ENCODE peak calls at places on chromosome X, in five cellular contexts. I, M, V, H and K are unnamed samples.
A peak's percentile ranks its signal among the peaks of the same experiment; 100 is the strongest.

GRCh38 chrX:126580877-126581276 is 28.3 kb upstream of the DCAF12L1 start:
- DNase-seq in I (peak; percentile 12), M (no peak), V (no peak), H (no peak), K (no peak)

GRCh38 chrX:133544105-133544504 is 128.8 kb upstream of the GPC4 start:
- DNase-seq in I (no peak), M (peak; percentile 65), V (no peak), H (no peak), K (no peak)

GRCh38 chrX:11837437-11837836 is 79.4 kb downstream of the MSL3 start:
- DNase-seq in I (no peak), M (no peak), V (no peak), H (no peak), K (no peak)

GRCh38 chrX:133151320-133151719 is 54.4 kb upstream of the USP26 start:
- DNase-seq in I (no peak), M (peak; percentile 8), V (no peak), H (no peak), K (no peak)

GRCh38 chrX:331772-332495 is 13.3 kb upstream of the GTPBP6 start:
- DNase-seq in I (no peak), M (no peak), V (no peak), H (no peak), K (no peak)

GRCh38 chrX:86014421-86014820 is 32.9 kb downstream of the CHM start:
- DNase-seq in I (no peak), M (no peak), V (no peak), H (no peak), K (no peak)

GRCh38 chrX:107675823-107676555 is 47.7 kb downstream of the PRPS1 start:
- DNase-seq in I (no peak), M (no peak), V (no peak), H (no peak), K (no peak)

GRCh38 chrX:65677954-65678469 is 10.6 kb downstream of the MSN start:
- DNase-seq in I (no peak), M (no peak), V (no peak), H (no peak), K (no peak)

GRCh38 chrX:11532291-11533075 is 133.2 kb downstream of the ARHGAP6 start:
- DNase-seq in I (no peak), M (no peak), V (no peak), H (no peak), K (no peak)

GRCh38 chrX:53831662-53832635 is 145.4 kb upstream of the HUWE1 start:
- DNase-seq in I (peak; percentile 45), M (peak; percentile 20), V (peak; percentile 48), H (peak; percentile 40), K (peak; percentile 5)

GRCh38 chrX:3066555-3066954 is 25.3 kb downstream of the ARSF start:
- DNase-seq in I (peak; percentile 38), M (no peak), V (no peak), H (no peak), K (no peak)

GRCh38 chrX:22430701-22431100 is 158.0 kb downstream of the CBLL2 start:
- DNase-seq in I (no peak), M (no peak), V (no peak), H (no peak), K (no peak)

GRCh38 chrX:75522565-75523411 is at the start of gene ZDHHC15:
- DNase-seq in I (peak; percentile 64), M (no peak), V (peak; percentile 60), H (peak; percentile 13), K (no peak)

GRCh38 chrX:37000140-37000539 is 8.0 kb upstream of the FAM47C start:
- DNase-seq in I (no peak), M (no peak), V (no peak), H (no peak), K (no peak)

GRCh38 chrX:30888526-30889146 is 418 bp downstream of the TAB3 start:
- DNase-seq in I (no peak), M (no peak), V (peak; percentile 42), H (no peak), K (no peak)

DNA sequence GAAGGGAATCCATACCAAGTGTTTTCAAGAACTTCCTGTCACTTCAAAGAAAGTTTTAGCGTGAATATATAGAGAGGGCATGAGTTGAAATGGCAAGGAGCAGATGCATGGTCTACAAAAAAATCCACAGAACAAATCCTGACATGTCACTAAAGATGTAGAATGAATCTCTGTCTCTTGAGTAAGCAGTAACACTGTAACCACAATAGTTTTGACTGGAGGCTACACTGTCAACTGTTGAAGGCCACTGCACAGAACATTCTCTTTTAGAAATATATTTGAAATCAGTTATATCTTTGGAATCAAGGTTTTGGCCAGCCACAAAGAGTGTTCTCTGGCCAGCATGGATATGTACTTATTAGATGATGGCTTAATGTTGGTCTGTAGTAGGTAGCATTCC is 83.8 kb downstream of the VCX3B start:
- DNase-seq in I (no peak), M (no peak), V (no peak), H (no peak), K (no peak)
- TF ChIP-seq TAF1 in I (no peak), M (no peak), V (no peak), H (no peak), K (no peak)

DNA sequence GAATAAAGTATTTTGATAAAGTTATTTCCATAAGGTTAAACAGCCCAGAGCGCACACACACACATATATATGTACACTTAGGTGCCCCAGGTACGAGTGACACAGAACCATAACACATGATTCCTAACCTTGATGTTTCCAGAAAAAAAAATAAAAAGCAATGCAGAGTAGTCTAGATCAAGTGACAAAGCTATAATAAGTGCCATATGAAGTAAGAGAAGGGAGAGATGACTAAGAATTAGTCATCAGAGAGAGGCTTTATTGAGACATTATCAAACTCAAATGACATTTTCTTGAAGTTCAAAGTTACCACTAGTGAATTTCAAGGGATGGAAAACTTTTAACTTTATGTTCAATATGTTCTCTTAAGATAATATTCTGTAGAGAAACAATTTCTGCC is 215.0 kb downstream of the HTR2C start:
- DNase-seq in I (no peak), M (no peak), V (no peak), H (no peak), K (no peak)
- TF ChIP-seq TAF1 in I (no peak), M (no peak), V (no peak), H (no peak), K (no peak)

DNA sequence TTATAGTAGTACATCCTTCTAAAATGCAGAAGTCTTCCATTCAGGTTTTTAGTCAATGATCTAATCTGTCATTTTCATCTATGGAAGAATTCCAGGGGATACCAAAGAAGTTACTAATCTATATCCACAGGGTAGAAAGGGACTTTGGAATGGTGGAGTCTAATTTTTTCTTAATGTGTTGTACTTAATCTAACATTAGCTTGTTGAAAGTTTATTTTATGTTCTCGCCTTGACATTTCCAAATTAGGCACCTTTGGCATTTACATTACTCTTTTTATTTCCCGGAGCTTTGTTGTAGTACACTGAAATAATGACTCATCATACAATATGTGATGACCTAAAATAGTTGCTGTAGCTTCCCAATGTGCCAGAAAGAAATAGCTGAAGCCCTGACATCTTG is 91.5 kb downstream of the HTR2C start:
- DNase-seq in I (no peak), M (no peak), V (no peak), H (no peak), K (no peak)
- TF ChIP-seq TAF1 in I (no peak), M (no peak), V (no peak), H (no peak), K (no peak)

DNA sequence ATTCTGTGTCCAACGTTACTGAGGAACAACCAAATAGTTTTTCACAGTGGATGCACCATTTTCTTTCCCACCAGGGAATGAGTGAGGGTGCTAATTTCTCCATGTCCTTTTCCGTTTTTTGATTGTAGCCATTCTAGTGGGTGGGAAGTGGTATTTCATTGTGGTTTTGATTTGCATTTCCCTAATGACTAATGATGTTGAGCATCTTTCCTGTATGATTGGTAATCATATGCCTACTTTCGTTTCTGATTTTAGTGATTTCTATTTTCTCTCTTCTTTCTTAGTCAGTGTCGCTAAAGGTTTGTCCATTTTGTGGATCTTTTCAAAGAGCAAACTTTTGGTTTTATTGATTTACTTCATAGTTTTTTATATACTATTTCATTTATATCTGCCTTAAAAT is 32.0 kb upstream of the TEX13D start:
- DNase-seq in I (no peak), M (no peak), V (no peak), H (no peak), K (no peak)
- TF ChIP-seq TAF1 in I (no peak), M (no peak), V (no peak), H (no peak), K (no peak)

DNA sequence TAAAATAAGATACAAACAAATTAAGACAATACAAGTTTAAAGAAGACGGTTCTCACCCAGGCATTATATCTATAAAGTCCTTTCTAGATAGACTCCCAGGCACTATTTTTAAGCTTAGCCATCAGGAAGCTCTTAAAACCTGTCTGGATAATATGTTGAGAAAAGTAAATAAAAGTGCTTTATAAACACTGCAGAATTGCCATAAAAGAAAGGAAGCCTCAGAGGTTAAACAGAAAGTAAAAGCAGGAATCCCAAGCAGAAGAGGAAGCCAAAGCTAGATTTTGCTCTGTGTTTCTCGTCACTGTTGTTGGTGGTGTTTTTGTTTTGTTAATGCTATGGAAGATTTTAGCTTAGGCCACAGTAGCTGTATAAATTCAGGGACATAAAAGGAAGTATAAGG is 1267.3 kb downstream of the PCDH19 start:
- DNase-seq in I (no peak), M (no peak), V (no peak), H (no peak), K (no peak)
- TF ChIP-seq TAF1 in I (no peak), M (no peak), V (no peak), H (no peak), K (no peak)

GRCh38 chrX:17860179-17860780 is 818 bp downstream of the RAI2 start:
- DNase-seq in I (peak; percentile 54), M (no peak), V (peak; percentile 46), H (no peak), K (no peak)

GRCh38 chrX:17861496-17862011 is 456 bp upstream of the RAI2 start:
- DNase-seq in I (no peak), M (no peak), V (no peak), H (no peak), K (no peak)

GRCh38 chrX:17859609-17860178 is 1.4 kb downstream of the RAI2 start:
- DNase-seq in I (peak; percentile 40), M (no peak), V (no peak), H (no peak), K (no peak)

GRCh38 chrX:17860811-17861495 is at the start of gene RAI2:
- DNase-seq in I (peak; percentile 75), M (no peak), V (peak; percentile 51), H (no peak), K (peak; percentile 2)
- TF ChIP-seq TAF1 in I (no peak), M (no peak), V (no peak), H (no peak), K (no peak)